ENCODE peak calls at places on chromosome 7, in six cellular contexts. One of them, this sample, is unnamed.

GRCh38 chr7:116862234-116863167 is at the start of gene CAPZA2:
- DNase-seq in brain microvascular endothelial cell: peak
- DNase-seq in upper lobe of right lung: peak
- DNase-seq in PC-9: peak
- DNase-seq in LNCaP clone FGC: peak
- DNase-seq in breast epithelium: peak
- DNase-seq in this sample: peak

GRCh38 chr7:24963218-24963617 is 16.8 kb downstream of the OSBPL3 start:
- DNase-seq in brain microvascular endothelial cell: no peak
- DNase-seq in upper lobe of right lung: no peak
- DNase-seq in PC-9: no peak
- DNase-seq in LNCaP clone FGC: no peak
- DNase-seq in breast epithelium: peak
- DNase-seq in this sample: no peak

GRCh38 chr7:44196450-44196872 is 4.3 kb upstream of the YKT6 start:
- DNase-seq in brain microvascular endothelial cell: peak
- DNase-seq in upper lobe of right lung: peak
- DNase-seq in PC-9: no peak
- DNase-seq in LNCaP clone FGC: no peak
- DNase-seq in breast epithelium: no peak
- DNase-seq in this sample: peak

GRCh38 chr7:30091431-30092386 is 43.1 kb upstream of the MTURN start:
- DNase-seq in brain microvascular endothelial cell: no peak
- DNase-seq in upper lobe of right lung: no peak
- DNase-seq in PC-9: peak
- DNase-seq in LNCaP clone FGC: no peak
- DNase-seq in breast epithelium: no peak
- DNase-seq in this sample: peak

GRCh38 chr7:132738254-132738653 is 162.0 kb upstream of the PLXNA4 start:
- DNase-seq in brain microvascular endothelial cell: peak
- DNase-seq in upper lobe of right lung: no peak
- DNase-seq in PC-9: peak
- DNase-seq in LNCaP clone FGC: no peak
- DNase-seq in breast epithelium: no peak
- DNase-seq in this sample: peak

GRCh38 chr7:25565949-25566348 is 337.7 kb upstream of the NPVF start:
- DNase-seq in brain microvascular endothelial cell: peak
- DNase-seq in upper lobe of right lung: no peak
- DNase-seq in PC-9: peak
- DNase-seq in LNCaP clone FGC: peak
- DNase-seq in breast epithelium: peak
- DNase-seq in this sample: peak

GRCh38 chr7:33421384-33421783 is 292.0 kb downstream of the BBS9 start:
- DNase-seq in brain microvascular endothelial cell: no peak
- DNase-seq in upper lobe of right lung: no peak
- DNase-seq in PC-9: no peak
- DNase-seq in LNCaP clone FGC: no peak
- DNase-seq in breast epithelium: no peak
- DNase-seq in this sample: no peak

GRCh38 chr7:69457912-69458491 is 140.3 kb upstream of the AUTS2 start:
- DNase-seq in brain microvascular endothelial cell: no peak
- DNase-seq in upper lobe of right lung: no peak
- DNase-seq in PC-9: no peak
- DNase-seq in LNCaP clone FGC: no peak
- DNase-seq in breast epithelium: no peak
- DNase-seq in this sample: no peak

GRCh38 chr7:32200593-32200992 is 130.4 kb upstream of the PDE1C start:
- DNase-seq in brain microvascular endothelial cell: no peak
- DNase-seq in upper lobe of right lung: no peak
- DNase-seq in PC-9: no peak
- DNase-seq in LNCaP clone FGC: no peak
- DNase-seq in breast epithelium: no peak
- DNase-seq in this sample: no peak

GRCh38 chr7:42494199-42494710 is 257.2 kb upstream of the GLI3 start:
- DNase-seq in brain microvascular endothelial cell: no peak
- DNase-seq in upper lobe of right lung: no peak
- DNase-seq in PC-9: no peak
- DNase-seq in LNCaP clone FGC: no peak
- DNase-seq in breast epithelium: no peak
- DNase-seq in this sample: no peak

GRCh38 chr7:154503962-154504550 is 451.9 kb downstream of the DPP6 start:
- DNase-seq in brain microvascular endothelial cell: peak
- DNase-seq in upper lobe of right lung: no peak
- DNase-seq in PC-9: peak
- DNase-seq in LNCaP clone FGC: peak
- DNase-seq in breast epithelium: no peak
- DNase-seq in this sample: no peak

GRCh38 chr7:3266240-3266639 is 34.8 kb upstream of the SDK1 start:
- DNase-seq in brain microvascular endothelial cell: no peak
- DNase-seq in upper lobe of right lung: no peak
- DNase-seq in PC-9: no peak
- DNase-seq in LNCaP clone FGC: no peak
- DNase-seq in breast epithelium: no peak
- DNase-seq in this sample: no peak

GRCh38 chr7:42831051-42831952 is 80.6 kb downstream of the C7orf25 start:
- DNase-seq in brain microvascular endothelial cell: peak
- DNase-seq in upper lobe of right lung: peak
- DNase-seq in PC-9: no peak
- DNase-seq in LNCaP clone FGC: peak
- DNase-seq in breast epithelium: peak
- DNase-seq in this sample: peak

GRCh38 chr7:117810642-117811512 is 62.4 kb downstream of the CTTNBP2 start:
- DNase-seq in brain microvascular endothelial cell: peak
- DNase-seq in upper lobe of right lung: no peak
- DNase-seq in PC-9: no peak
- DNase-seq in LNCaP clone FGC: no peak
- DNase-seq in breast epithelium: no peak
- DNase-seq in this sample: no peak

GRCh38 chr7:5629941-5630340 is 151.5 kb downstream of the RNF216 start:
- DNase-seq in brain microvascular endothelial cell: peak
- DNase-seq in upper lobe of right lung: no peak
- DNase-seq in PC-9: peak
- DNase-seq in LNCaP clone FGC: no peak
- DNase-seq in breast epithelium: no peak
- DNase-seq in this sample: no peak

GRCh38 chr7:77460057-77460486 is 43.9 kb upstream of the GSAP start:
- DNase-seq in brain microvascular endothelial cell: no peak
- DNase-seq in upper lobe of right lung: no peak
- DNase-seq in PC-9: no peak
- DNase-seq in LNCaP clone FGC: no peak
- DNase-seq in breast epithelium: no peak
- DNase-seq in this sample: no peak

GRCh38 chr7:51209426-51209825 is 107.2 kb downstream of the COBL start:
- DNase-seq in brain microvascular endothelial cell: no peak
- DNase-seq in upper lobe of right lung: no peak
- DNase-seq in PC-9: no peak
- DNase-seq in LNCaP clone FGC: no peak
- DNase-seq in breast epithelium: no peak
- DNase-seq in this sample: no peak

DNA sequence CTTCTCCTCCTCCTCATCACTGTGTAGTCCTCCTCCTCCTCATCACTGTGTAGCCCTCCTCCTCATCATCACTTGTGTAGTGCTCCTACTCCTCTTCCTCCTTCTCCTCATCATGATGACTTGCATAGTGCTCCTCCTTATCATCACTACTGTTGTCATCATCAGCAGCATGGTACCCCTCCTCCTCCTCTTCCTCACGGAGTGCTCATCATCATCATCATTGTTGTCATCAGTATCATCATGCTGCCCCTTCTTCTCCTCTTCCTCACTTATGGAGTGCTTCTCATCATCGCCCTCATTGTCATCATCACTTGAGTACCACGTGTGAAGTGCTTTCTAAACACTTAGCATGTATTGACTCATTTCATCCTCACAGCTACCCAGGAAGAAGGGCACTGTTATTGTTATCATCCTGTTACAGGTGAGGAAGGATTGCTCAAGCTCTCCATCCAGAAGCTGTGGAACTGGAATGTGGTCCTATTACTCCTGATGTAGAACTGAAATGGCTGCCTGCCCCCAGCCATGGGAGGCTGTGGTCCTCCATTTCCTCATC is 122.8 kb upstream of the SHH start:
- DNase-seq in brain microvascular endothelial cell: no peak
- DNase-seq in upper lobe of right lung: no peak
- DNase-seq in PC-9: no peak
- DNase-seq in LNCaP clone FGC: no peak
- DNase-seq in breast epithelium: no peak
- DNase-seq in this sample: no peak
- TF ChIP-seq CTCF in brain microvascular endothelial cell: no peak
- TF ChIP-seq CTCF in upper lobe of right lung: no peak
- TF ChIP-seq CTCF in PC-9: no peak
- TF ChIP-seq CTCF in LNCaP clone FGC: no peak
- TF ChIP-seq CTCF in breast epithelium: no peak
- TF ChIP-seq CTCF in this sample: no peak

GRCh38 chr7:63931057-63931600 is 67.5 kb upstream of the ZNF722 start:
- DNase-seq in brain microvascular endothelial cell: no peak
- DNase-seq in upper lobe of right lung: no peak
- DNase-seq in PC-9: no peak
- DNase-seq in LNCaP clone FGC: no peak
- DNase-seq in breast epithelium: no peak
- DNase-seq in this sample: no peak

GRCh38 chr7:63925626-63926460 is 72.8 kb upstream of the ZNF722 start:
- DNase-seq in brain microvascular endothelial cell: no peak
- DNase-seq in upper lobe of right lung: peak
- DNase-seq in PC-9: peak
- DNase-seq in LNCaP clone FGC: peak
- DNase-seq in breast epithelium: peak
- DNase-seq in this sample: peak

GRCh38 chr7:63927261-63927660 is 71.4 kb upstream of the ZNF722 start:
- DNase-seq in brain microvascular endothelial cell: no peak
- DNase-seq in upper lobe of right lung: no peak
- DNase-seq in PC-9: no peak
- DNase-seq in LNCaP clone FGC: no peak
- DNase-seq in breast epithelium: no peak
- DNase-seq in this sample: no peak

DNA sequence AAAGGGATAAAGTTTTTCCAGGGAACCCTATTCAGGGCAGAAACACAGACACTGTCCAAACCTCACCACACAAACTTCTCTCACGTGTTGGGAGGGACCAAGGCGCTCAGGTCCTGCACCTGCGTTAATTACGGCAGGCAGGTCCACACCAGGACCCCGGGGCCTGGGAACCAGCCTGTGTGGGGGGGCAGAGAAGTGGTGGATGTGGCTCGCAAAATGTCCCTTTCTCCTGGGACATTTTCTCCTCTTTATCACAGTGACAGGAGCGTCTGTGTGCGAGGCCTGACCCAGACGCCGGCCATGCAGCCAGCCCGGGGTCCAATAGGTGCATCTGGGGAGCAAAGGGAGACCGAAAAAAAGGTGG is 73.4 kb upstream of the ZNF722 start:
- DNase-seq in brain microvascular endothelial cell: no peak
- DNase-seq in upper lobe of right lung: no peak
- DNase-seq in PC-9: no peak
- DNase-seq in LNCaP clone FGC: no peak
- DNase-seq in breast epithelium: no peak
- DNase-seq in this sample: no peak
- H3K4me3 ChIP-seq in brain microvascular endothelial cell: no peak
- H3K4me3 ChIP-seq in upper lobe of right lung: peak
- H3K4me3 ChIP-seq in PC-9: no peak
- H3K4me3 ChIP-seq in LNCaP clone FGC: peak
- H3K4me3 ChIP-seq in breast epithelium: peak
- H3K4me3 ChIP-seq in this sample: peak

DNA sequence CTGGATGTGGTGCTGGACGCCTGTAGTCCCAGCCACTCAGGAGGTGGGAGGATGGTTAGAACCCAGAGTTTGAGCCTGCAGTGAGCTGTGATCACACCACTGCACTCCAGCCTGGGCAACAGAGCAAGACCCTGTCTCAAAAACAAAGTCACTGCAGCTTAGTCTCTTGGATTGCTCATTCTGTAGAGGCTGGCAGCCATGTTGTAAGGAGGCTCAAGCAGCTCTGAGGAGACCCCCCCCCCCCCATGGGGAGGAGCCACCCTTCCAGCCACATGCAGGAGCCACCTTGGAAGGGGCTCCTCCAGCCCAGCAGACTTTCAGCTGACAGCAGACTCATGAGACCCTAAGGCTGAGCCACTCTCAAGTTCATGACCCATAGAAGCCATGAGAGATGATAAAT is 68.4 kb downstream of the FOXL3 start:
- DNase-seq in brain microvascular endothelial cell: no peak
- DNase-seq in upper lobe of right lung: no peak
- DNase-seq in PC-9: no peak
- DNase-seq in LNCaP clone FGC: no peak
- DNase-seq in breast epithelium: no peak
- DNase-seq in this sample: no peak
- TF ChIP-seq CTCF in brain microvascular endothelial cell: no peak
- TF ChIP-seq CTCF in upper lobe of right lung: no peak
- TF ChIP-seq CTCF in PC-9: no peak
- TF ChIP-seq CTCF in LNCaP clone FGC: no peak
- TF ChIP-seq CTCF in breast epithelium: no peak
- TF ChIP-seq CTCF in this sample: no peak

GRCh38 chr7:98200364-98200763 is 10.9 kb upstream of the BHLHA15 start:
- DNase-seq in brain microvascular endothelial cell: no peak
- DNase-seq in upper lobe of right lung: no peak
- DNase-seq in PC-9: no peak
- DNase-seq in LNCaP clone FGC: no peak
- DNase-seq in breast epithelium: no peak
- DNase-seq in this sample: no peak

GRCh38 chr7:98203964-98204605 is 7.2 kb upstream of the BHLHA15 start:
- DNase-seq in brain microvascular endothelial cell: no peak
- DNase-seq in upper lobe of right lung: peak
- DNase-seq in PC-9: no peak
- DNase-seq in LNCaP clone FGC: no peak
- DNase-seq in breast epithelium: no peak
- DNase-seq in this sample: no peak

GRCh38 chr7:98204670-98205069 is 6.6 kb upstream of the BHLHA15 start:
- DNase-seq in brain microvascular endothelial cell: no peak
- DNase-seq in upper lobe of right lung: peak
- DNase-seq in PC-9: no peak
- DNase-seq in LNCaP clone FGC: no peak
- DNase-seq in breast epithelium: no peak
- DNase-seq in this sample: no peak

GRCh38 chr7:98203261-98203963 is 7.8 kb upstream of the BHLHA15 start:
- DNase-seq in brain microvascular endothelial cell: no peak
- DNase-seq in upper lobe of right lung: peak
- DNase-seq in PC-9: no peak
- DNase-seq in LNCaP clone FGC: no peak
- DNase-seq in breast epithelium: no peak
- DNase-seq in this sample: no peak

DNA sequence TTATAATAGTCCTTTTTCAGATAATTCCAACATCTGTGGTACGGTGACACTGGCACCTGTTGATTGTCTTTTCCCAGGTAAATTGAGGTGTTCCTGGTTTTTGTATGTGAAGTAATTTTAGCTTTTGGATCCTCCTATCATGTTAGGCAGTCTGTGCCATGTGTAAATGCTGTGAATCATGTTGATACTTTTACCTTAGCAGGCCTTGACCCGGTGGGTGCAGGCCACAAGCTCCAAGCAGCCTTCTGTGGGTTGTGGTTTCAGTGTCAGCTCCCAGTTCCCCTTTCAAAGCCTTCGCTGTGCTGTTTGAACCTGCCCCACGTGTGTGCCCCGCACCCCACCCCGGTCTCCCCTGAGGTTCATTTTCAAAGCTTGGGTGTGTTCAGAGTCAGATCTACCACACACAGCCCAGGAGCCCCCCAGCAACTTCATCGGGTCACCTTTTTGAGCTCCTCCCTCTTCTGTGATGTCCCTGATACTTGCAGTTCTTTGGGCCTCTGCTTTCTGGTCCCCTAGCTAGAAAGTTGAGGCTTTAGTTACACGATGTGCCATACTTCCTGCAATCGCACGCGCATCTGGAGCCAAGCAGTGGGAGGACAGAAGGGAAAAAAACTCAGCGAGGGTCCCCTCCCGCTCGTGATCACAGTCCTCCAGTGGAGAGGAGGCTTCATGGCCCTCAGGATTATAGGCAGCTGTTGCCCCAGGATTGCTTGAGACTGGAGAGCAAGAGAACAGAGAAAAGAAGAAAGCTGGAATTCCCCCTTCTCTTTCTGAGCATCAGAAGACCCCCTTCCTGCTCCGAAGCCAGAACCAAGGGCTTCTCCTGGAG is 8.7 kb upstream of the BHLHA15 start:
- DNase-seq in brain microvascular endothelial cell: no peak
- DNase-seq in upper lobe of right lung: peak
- DNase-seq in PC-9: no peak
- DNase-seq in LNCaP clone FGC: no peak
- DNase-seq in breast epithelium: no peak
- DNase-seq in this sample: no peak
- H3K4me3 ChIP-seq in brain microvascular endothelial cell: no peak
- H3K4me3 ChIP-seq in upper lobe of right lung: no peak
- H3K4me3 ChIP-seq in PC-9: no peak
- H3K4me3 ChIP-seq in LNCaP clone FGC: no peak
- H3K4me3 ChIP-seq in breast epithelium: no peak
- H3K4me3 ChIP-seq in this sample: no peak

This sample was measured in AG09309.